ENCODE peak calls at places on chromosome 4, in four cellular contexts. W, Q, I and M are unnamed samples.

GRCh38 chr4:78337216-78337615 is 214.4 kb upstream of the ANXA3 start:
- DNase-seq in Q (no peak), W (no peak), I (no peak), M (no peak)

GRCh38 chr4:3285558-3286334 is 7.1 kb upstream of the RGS12 start:
- DNase-seq in I (peak), Q (peak), W (peak), M (no peak)

GRCh38 chr4:837772-838171 is 11.8 kb upstream of the CPLX1 start:
- DNase-seq in Q (no peak), W (no peak), I (no peak), M (no peak)

GRCh38 chr4:24973471-24974251 is 57.1 kb downstream of the LGI2 start:
- DNase-seq in W (peak), I (peak), Q (peak), M (no peak)

GRCh38 chr4:147842573-147842972 is 110.7 kb downstream of the ARHGAP10 start:
- DNase-seq in I (peak), W (no peak), Q (no peak), M (peak)

GRCh38 chr4:186693159-186693815 is 30.4 kb downstream of the FAT1 start:
- DNase-seq in W (peak), I (peak), Q (peak), M (peak)

GRCh38 chr4:149785686-149786431 is 29.8 kb downstream of the IQCM start:
- DNase-seq in Q (no peak), I (no peak), W (peak), M (no peak)

GRCh38 chr4:151173751-151174325 is 74.4 kb downstream of the RPS3A start:
- DNase-seq in I (peak), W (no peak), Q (no peak), M (peak)

GRCh38 chr4:96983830-96984229 is 1143.9 kb downstream of the PDHA2 start:
- DNase-seq in I (no peak), Q (no peak), W (peak), M (no peak)

GRCh38 chr4:85498068-85498733 is 23.3 kb downstream of the ARHGAP24 start:
- DNase-seq in Q (peak), I (no peak), W (no peak), M (peak)

GRCh38 chr4:2595436-2595835 is 59.0 kb downstream of the FAM193A start:
- DNase-seq in W (no peak), I (no peak), Q (no peak), M (no peak)

GRCh38 chr4:150461957-150462356 is 120.0 kb upstream of the MAB21L2 start:
- DNase-seq in I (no peak), W (no peak), Q (no peak), M (no peak)

GRCh38 chr4:107757860-107758476 is 37.9 kb upstream of the PAPSS1 start:
- DNase-seq in W (peak), Q (no peak), I (no peak), M (no peak)

GRCh38 chr4:138509346-138509745 is 267.2 kb upstream of the SLC7A11 start:
- DNase-seq in W (no peak), Q (no peak), I (no peak), M (no peak)

GRCh38 chr4:156941940-156942548 is 29.6 kb downstream of the PDGFC start:
- DNase-seq in Q (peak), I (no peak), W (peak), M (peak)

GRCh38 chr4:1098311-1098925 is 14.9 kb downstream of the RNF212 start:
- DNase-seq in Q (no peak), W (no peak), I (no peak), M (no peak)

GRCh38 chr4:24743931-24744330 is 51.4 kb upstream of the SOD3 start:
- DNase-seq in I (no peak), W (no peak), Q (no peak), M (no peak)

GRCh38 chr4:102521570-102522553 is 20.7 kb downstream of the NFKB1 start:
- DNase-seq in W (no peak), Q (no peak), I (no peak), M (no peak)

GRCh38 chr4:186078977-186079697 is 10.2 kb downstream of the TLR3 start:
- DNase-seq in Q (no peak), W (no peak), I (no peak), M (no peak)

GRCh38 chr4:2961411-2962098 is 1.7 kb downstream of the NOP14 start:
- DNase-seq in W (no peak), Q (no peak), I (no peak), M (no peak)

GRCh38 chr4:121783210-121783609 is 17.9 kb upstream of the EXOSC9 start:
- DNase-seq in Q (no peak), I (no peak), W (no peak), M (no peak)

GRCh38 chr4:121785479-121785878 is 15.6 kb upstream of the EXOSC9 start:
- DNase-seq in W (no peak), I (no peak), Q (no peak), M (peak)

GRCh38 chr4:121786221-121786620 is 14.9 kb upstream of the EXOSC9 start:
- DNase-seq in I (no peak), W (no peak), Q (no peak), M (no peak)

GRCh38 chr4:121784401-121784800 is 16.7 kb upstream of the EXOSC9 start:
- DNase-seq in I (no peak), W (no peak), Q (no peak), M (no peak)

DNA sequence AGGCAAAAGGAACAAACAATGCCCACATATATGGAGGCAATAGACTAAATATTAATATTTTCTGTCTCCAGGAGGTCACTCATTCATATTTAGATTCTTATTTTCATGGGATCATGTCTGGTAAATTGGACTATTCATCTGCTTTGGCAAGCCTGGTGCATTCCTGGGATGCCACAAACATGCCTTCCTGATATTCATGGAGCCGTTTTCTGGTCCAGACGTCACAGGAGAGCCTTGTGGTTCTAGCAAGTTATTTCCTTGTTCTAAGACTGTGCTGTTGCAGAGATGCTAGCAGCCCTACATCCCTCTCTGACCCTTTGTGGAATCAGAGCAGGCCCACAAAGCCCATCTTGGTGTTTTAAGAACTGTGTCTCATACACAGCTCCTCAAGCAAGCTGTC is 16.1 kb upstream of the EXOSC9 start:
- DNase-seq in W (peak), Q (no peak), I (no peak), M (peak)
- H3K4me3 ChIP-seq in W (no peak), Q (no peak), I (no peak), M (no peak)

GRCh38 chr4:110092646-110093045 is 105.8 kb downstream of the ELOVL6 start:
- DNase-seq in Q (no peak), I (no peak), W (no peak), M (no peak)

GRCh38 chr4:110088670-110089069 is 109.7 kb downstream of the ELOVL6 start:
- DNase-seq in Q (no peak), I (no peak), W (no peak), M (peak)

GRCh38 chr4:110096406-110096805 is 102.0 kb downstream of the ELOVL6 start:
- DNase-seq in I (no peak), Q (no peak), W (no peak), M (no peak)

GRCh38 chr4:110087116-110087708 is 111.2 kb downstream of the ELOVL6 start:
- DNase-seq in W (peak), I (no peak), Q (no peak), M (peak)

DNA sequence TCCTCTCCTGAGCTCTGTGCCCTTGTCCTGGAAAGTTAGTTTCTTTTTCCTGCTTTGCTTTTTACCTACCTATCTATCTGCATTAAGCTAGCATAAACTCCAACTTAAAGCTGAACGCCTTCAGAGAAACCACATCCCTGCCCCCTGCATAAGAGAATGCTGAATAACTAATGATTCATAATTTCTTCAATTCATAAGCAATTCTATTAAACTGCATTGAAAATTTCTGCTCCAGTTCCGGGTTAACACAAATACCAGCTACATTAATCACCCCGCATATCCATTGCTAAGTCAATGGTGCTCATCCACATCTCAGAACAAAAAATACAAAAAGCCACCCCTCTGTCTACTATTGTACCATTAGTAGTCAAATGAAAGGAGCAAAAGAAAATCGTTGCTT is 107.0 kb downstream of the ELOVL6 start:
- DNase-seq in W (peak), Q (no peak), I (no peak), M (peak)
- H3K4me3 ChIP-seq in W (peak), Q (no peak), I (no peak), M (no peak)

DNA sequence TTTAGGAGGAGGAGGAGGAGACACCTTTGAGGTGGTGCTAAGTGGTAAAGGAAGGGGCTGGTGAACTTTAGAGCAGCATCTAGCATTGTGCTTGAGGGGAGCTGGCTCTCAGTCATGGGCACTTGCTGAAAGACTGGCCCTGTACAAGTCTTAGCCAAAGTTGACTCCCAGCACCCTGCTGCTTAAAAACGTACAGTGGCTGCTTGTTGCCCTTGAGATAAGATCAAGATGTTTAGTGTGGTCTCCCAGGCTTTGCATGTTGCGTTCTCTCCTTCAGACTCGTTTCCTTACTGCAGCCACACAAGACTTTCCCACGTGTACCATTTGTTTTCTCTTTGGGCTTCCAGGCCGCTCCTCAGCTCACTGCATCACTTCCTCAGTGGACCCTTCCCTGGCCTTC is 1.8 kb downstream of the MED28 start:
- DNase-seq in W (no peak), I (no peak), Q (no peak), M (no peak)
- H3K4me3 ChIP-seq in W (no peak), I (peak), Q (peak), M (no peak)

GRCh38 chr4:82851318-82851717 is 39.6 kb downstream of the SEC31A start:
- DNase-seq in W (no peak), Q (no peak), I (no peak), M (no peak)

GRCh38 chr4:82850684-82851083 is 40.3 kb downstream of the SEC31A start:
- DNase-seq in Q (no peak), W (no peak), I (no peak), M (no peak)

GRCh38 chr4:82848706-82849105 is 42.2 kb downstream of the SEC31A start:
- DNase-seq in W (no peak), Q (no peak), I (no peak), M (no peak)

GRCh38 chr4:82852751-82853053 is 38.3 kb downstream of the SEC31A start:
- DNase-seq in I (no peak), W (no peak), Q (no peak), M (no peak)

DNA sequence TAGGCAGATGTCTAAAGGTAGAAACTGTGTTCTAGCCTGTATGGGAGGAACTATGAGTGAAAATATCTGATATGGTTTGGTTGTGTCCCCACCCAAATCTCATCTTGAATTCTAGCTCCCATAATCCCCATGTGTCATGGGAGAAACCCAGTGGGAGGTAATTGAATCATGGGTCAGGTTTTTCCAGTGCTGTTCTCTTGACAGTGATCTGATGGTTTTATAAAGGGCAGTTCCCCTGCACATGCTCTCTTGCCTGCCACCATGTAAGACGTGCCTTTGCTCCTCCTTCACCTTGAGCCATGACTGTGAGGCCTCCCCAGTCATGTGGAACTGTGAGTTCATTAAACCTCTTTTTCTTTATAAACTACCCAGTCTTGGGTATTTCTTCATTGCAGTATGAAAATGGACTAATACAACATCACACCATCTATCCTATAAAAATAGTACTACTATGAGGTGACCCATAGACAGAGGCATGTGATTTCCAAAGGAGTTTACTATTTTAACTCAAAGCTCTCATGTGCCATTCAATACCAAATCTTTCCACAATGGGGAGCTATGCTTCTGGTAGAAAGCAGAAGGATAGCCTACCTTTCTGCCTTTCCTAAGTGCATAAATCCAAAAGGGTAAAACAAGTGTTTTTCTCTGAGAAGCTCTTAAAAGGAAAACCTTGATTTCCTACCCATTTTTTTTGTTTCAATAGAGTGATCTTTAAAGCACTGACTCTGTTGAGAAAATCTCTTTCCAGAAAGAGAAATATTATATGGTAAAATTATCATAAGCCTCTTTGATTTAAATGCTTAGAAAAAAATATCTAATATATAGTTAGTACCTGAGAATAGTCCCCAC is 38.8 kb downstream of the SEC31A start:
- DNase-seq in I (no peak), W (peak), Q (no peak), M (no peak)
- H3K4me3 ChIP-seq in I (no peak), W (no peak), Q (no peak), M (no peak)

DNA sequence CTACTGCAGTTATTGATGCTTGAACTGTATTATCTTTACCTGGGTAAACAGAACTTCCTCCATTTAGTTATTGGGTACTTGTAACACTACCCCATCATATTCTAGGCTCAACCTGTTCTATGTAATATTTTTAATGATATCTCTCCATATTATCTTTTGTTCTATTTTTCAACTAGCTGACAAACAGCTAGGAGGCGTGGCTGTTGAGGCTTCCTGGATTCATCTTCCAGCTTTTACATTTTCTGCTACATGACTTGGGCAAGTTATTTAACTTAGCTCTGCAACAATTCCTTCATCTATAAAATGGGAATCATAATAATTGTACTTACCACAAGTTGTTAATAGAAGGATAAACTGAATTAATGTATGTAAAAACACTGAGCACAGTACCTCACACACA is 349.3 kb downstream of the PTTG2 start:
- DNase-seq in I (no peak), W (no peak), Q (no peak), M (no peak)
- H3K4me3 ChIP-seq in I (no peak), W (no peak), Q (no peak), M (no peak)

DNA sequence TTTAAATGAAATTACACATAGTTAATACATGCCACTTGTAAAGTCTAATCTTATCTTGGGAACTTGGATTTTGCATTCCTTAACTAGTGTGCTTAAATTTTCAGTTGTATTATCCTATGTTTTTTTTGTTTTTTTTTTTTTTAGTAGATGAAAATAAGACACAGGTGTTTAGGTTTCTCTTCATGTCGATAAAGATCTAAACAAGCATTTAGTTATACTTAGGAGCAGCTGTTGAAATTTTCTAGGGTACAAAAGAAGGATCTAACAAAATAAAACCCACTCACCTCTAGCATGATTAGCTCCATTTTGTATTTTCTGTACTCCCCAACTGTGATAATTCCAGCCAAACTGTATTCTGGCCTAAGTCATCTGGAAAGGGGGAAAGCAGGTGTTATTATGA is 96.0 kb upstream of the SPRY1 start:
- DNase-seq in W (no peak), Q (no peak), I (no peak), M (no peak)
- H3K4me3 ChIP-seq in W (no peak), Q (no peak), I (no peak), M (no peak)